ENCODE peak calls at places on chromosome 4, in ten cellular contexts. One of them, this sample, is unnamed.

GRCh38 chr4:30094866-30095265 is 625.3 kb upstream of the PCDH7 start:
- DNase-seq in lung: no peak
- DNase-seq in stimulated activated naive CD8-positive, alpha-beta T cell treated with anti-CD3 and anti-CD28 coated beads, Interleukin-15, Interleukin-2, amounts not matched to agents 100 U/mL and 50 U/mL, for 24 hours: no peak
- DNase-seq in HuH-7: no peak
- DNase-seq in GM10248: no peak
- DNase-seq in left lobe of liver: no peak
- DNase-seq in D721Med: no peak
- DNase-seq in BJ: no peak
- DNase-seq in non-pigmented ciliary epithelial cell: no peak
- DNase-seq in Caco-2: no peak
- DNase-seq in this sample: no peak

GRCh38 chr4:10108818-10109783 is 7.5 kb downstream of the WDR1 start:
- DNase-seq in lung: no peak
- DNase-seq in left lobe of liver: no peak
- DNase-seq in non-pigmented ciliary epithelial cell: no peak
- DNase-seq in HuH-7: no peak
- DNase-seq in Caco-2: no peak
- DNase-seq in GM10248: no peak
- DNase-seq in stimulated activated naive CD8-positive, alpha-beta T cell treated with anti-CD3 and anti-CD28 coated beads, Interleukin-15, Interleukin-2, amounts not matched to agents 100 U/mL and 50 U/mL, for 24 hours: peak
- DNase-seq in D721Med: no peak
- DNase-seq in BJ: no peak
- DNase-seq in this sample: no peak

GRCh38 chr4:40525811-40526598 is 103.7 kb downstream of the RBM47 start:
- DNase-seq in BJ: peak
- DNase-seq in HuH-7: no peak
- DNase-seq in lung: peak
- DNase-seq in D721Med: no peak
- DNase-seq in stimulated activated naive CD8-positive, alpha-beta T cell treated with anti-CD3 and anti-CD28 coated beads, Interleukin-15, Interleukin-2, amounts not matched to agents 100 U/mL and 50 U/mL, for 24 hours: no peak
- DNase-seq in left lobe of liver: no peak
- DNase-seq in non-pigmented ciliary epithelial cell: peak
- DNase-seq in GM10248: no peak
- DNase-seq in Caco-2: peak
- DNase-seq in this sample: peak

GRCh38 chr4:51850294-51850693 is 7.3 kb downstream of the DCUN1D4 start:
- DNase-seq in D721Med: no peak
- DNase-seq in Caco-2: no peak
- DNase-seq in HuH-7: no peak
- DNase-seq in GM10248: no peak
- DNase-seq in lung: no peak
- DNase-seq in left lobe of liver: no peak
- DNase-seq in non-pigmented ciliary epithelial cell: no peak
- DNase-seq in BJ: no peak
- DNase-seq in stimulated activated naive CD8-positive, alpha-beta T cell treated with anti-CD3 and anti-CD28 coated beads, Interleukin-15, Interleukin-2, amounts not matched to agents 100 U/mL and 50 U/mL, for 24 hours: no peak
- DNase-seq in this sample: no peak

GRCh38 chr4:185304944-185305690 is 90.6 kb downstream of the LRP2BP start:
- DNase-seq in non-pigmented ciliary epithelial cell: no peak
- DNase-seq in GM10248: peak
- DNase-seq in D721Med: no peak
- DNase-seq in lung: peak
- DNase-seq in Caco-2: peak
- DNase-seq in stimulated activated naive CD8-positive, alpha-beta T cell treated with anti-CD3 and anti-CD28 coated beads, Interleukin-15, Interleukin-2, amounts not matched to agents 100 U/mL and 50 U/mL, for 24 hours: peak
- DNase-seq in HuH-7: no peak
- DNase-seq in left lobe of liver: no peak
- DNase-seq in BJ: no peak
- DNase-seq in this sample: no peak

GRCh38 chr4:147509386-147509785 is 28.5 kb downstream of the EDNRA start:
- DNase-seq in D721Med: no peak
- DNase-seq in GM10248: no peak
- DNase-seq in lung: no peak
- DNase-seq in HuH-7: no peak
- DNase-seq in BJ: no peak
- DNase-seq in non-pigmented ciliary epithelial cell: no peak
- DNase-seq in Caco-2: no peak
- DNase-seq in left lobe of liver: no peak
- DNase-seq in stimulated activated naive CD8-positive, alpha-beta T cell treated with anti-CD3 and anti-CD28 coated beads, Interleukin-15, Interleukin-2, amounts not matched to agents 100 U/mL and 50 U/mL, for 24 hours: no peak
- DNase-seq in this sample: no peak

GRCh38 chr4:26909369-26909768 is 48.7 kb downstream of the STIM2 start:
- DNase-seq in Caco-2: no peak
- DNase-seq in non-pigmented ciliary epithelial cell: no peak
- DNase-seq in HuH-7: no peak
- DNase-seq in BJ: no peak
- DNase-seq in GM10248: no peak
- DNase-seq in stimulated activated naive CD8-positive, alpha-beta T cell treated with anti-CD3 and anti-CD28 coated beads, Interleukin-15, Interleukin-2, amounts not matched to agents 100 U/mL and 50 U/mL, for 24 hours: no peak
- DNase-seq in left lobe of liver: no peak
- DNase-seq in lung: no peak
- DNase-seq in D721Med: no peak
- DNase-seq in this sample: no peak

GRCh38 chr4:5712517-5712916 is 1.5 kb downstream of the EVC start:
- DNase-seq in BJ: no peak
- DNase-seq in Caco-2: no peak
- DNase-seq in lung: no peak
- DNase-seq in stimulated activated naive CD8-positive, alpha-beta T cell treated with anti-CD3 and anti-CD28 coated beads, Interleukin-15, Interleukin-2, amounts not matched to agents 100 U/mL and 50 U/mL, for 24 hours: no peak
- DNase-seq in GM10248: no peak
- DNase-seq in HuH-7: no peak
- DNase-seq in left lobe of liver: no peak
- DNase-seq in non-pigmented ciliary epithelial cell: peak
- DNase-seq in D721Med: no peak
- DNase-seq in this sample: no peak

GRCh38 chr4:158347596-158347995 is 137.3 kb downstream of the TMEM144 start:
- DNase-seq in D721Med: no peak
- DNase-seq in GM10248: no peak
- DNase-seq in HuH-7: no peak
- DNase-seq in BJ: no peak
- DNase-seq in Caco-2: no peak
- DNase-seq in non-pigmented ciliary epithelial cell: no peak
- DNase-seq in stimulated activated naive CD8-positive, alpha-beta T cell treated with anti-CD3 and anti-CD28 coated beads, Interleukin-15, Interleukin-2, amounts not matched to agents 100 U/mL and 50 U/mL, for 24 hours: no peak
- DNase-seq in lung: no peak
- DNase-seq in left lobe of liver: no peak
- DNase-seq in this sample: peak

GRCh38 chr4:122796801-122797404 is 29.7 kb upstream of the FGF2 start:
- DNase-seq in lung: no peak
- DNase-seq in stimulated activated naive CD8-positive, alpha-beta T cell treated with anti-CD3 and anti-CD28 coated beads, Interleukin-15, Interleukin-2, amounts not matched to agents 100 U/mL and 50 U/mL, for 24 hours: no peak
- DNase-seq in D721Med: no peak
- DNase-seq in GM10248: no peak
- DNase-seq in non-pigmented ciliary epithelial cell: no peak
- DNase-seq in HuH-7: no peak
- DNase-seq in Caco-2: no peak
- DNase-seq in left lobe of liver: no peak
- DNase-seq in BJ: no peak
- DNase-seq in this sample: no peak

GRCh38 chr4:24912252-24913098 is at the start of gene CCDC149:
- DNase-seq in non-pigmented ciliary epithelial cell: no peak
- DNase-seq in lung: peak
- DNase-seq in BJ: no peak
- DNase-seq in stimulated activated naive CD8-positive, alpha-beta T cell treated with anti-CD3 and anti-CD28 coated beads, Interleukin-15, Interleukin-2, amounts not matched to agents 100 U/mL and 50 U/mL, for 24 hours: peak
- DNase-seq in GM10248: peak
- DNase-seq in HuH-7: peak
- DNase-seq in D721Med: peak
- DNase-seq in Caco-2: peak
- DNase-seq in left lobe of liver: peak
- DNase-seq in this sample: no peak

GRCh38 chr4:128510850-128511249 is 223.2 kb upstream of the PGRMC2 start:
- DNase-seq in Caco-2: no peak
- DNase-seq in stimulated activated naive CD8-positive, alpha-beta T cell treated with anti-CD3 and anti-CD28 coated beads, Interleukin-15, Interleukin-2, amounts not matched to agents 100 U/mL and 50 U/mL, for 24 hours: no peak
- DNase-seq in D721Med: no peak
- DNase-seq in non-pigmented ciliary epithelial cell: no peak
- DNase-seq in GM10248: no peak
- DNase-seq in left lobe of liver: no peak
- DNase-seq in HuH-7: no peak
- DNase-seq in BJ: no peak
- DNase-seq in lung: no peak
- DNase-seq in this sample: no peak

This sample was measured in AG04449.